ENCODE peak calls at places on chromosome 1, in ten cellular contexts. F is ovary; J is AG04450; K is HCT116; P is HFF-Myc; E is CD8-positive, alpha-beta T cell; G is fibroblast of pulmonary artery; Z is lower lobe of right lung; I is fibroblast of mammary gland; R is mesothelial cell of epicardium. X is an unnamed sample.

GRCh38 chr1:201137579-201138310 is 10.8 kb upstream of the ASCL5 start:
- DNase-seq in F (peak), J (peak), K (no peak), P (peak), E (no peak), G (peak), Z (no peak), I (peak), R (no peak), X (peak)

GRCh38 chr1:162324391-162324790 is 52.3 kb downstream of the SPATA46 start:
- DNase-seq in F (no peak), J (no peak), K (no peak), P (no peak), E (no peak), G (no peak), Z (no peak), I (no peak), R (no peak), X (no peak)

GRCh38 chr1:66494488-66494887 is 39.5 kb upstream of the SGIP1 start:
- DNase-seq in F (no peak), J (no peak), K (no peak), P (no peak), E (no peak), G (no peak), Z (no peak), I (no peak), R (no peak), X (no peak)

GRCh38 chr1:234062166-234062565 is 157.7 kb downstream of the SLC35F3 start:
- DNase-seq in F (no peak), J (no peak), K (no peak), P (no peak), E (no peak), G (no peak), Z (no peak), I (no peak), R (no peak), X (no peak)

GRCh38 chr1:165443539-165444289 is 1.2 kb downstream of the RXRG start:
- DNase-seq in F (no peak), J (no peak), K (no peak), P (no peak), E (no peak), G (no peak), Z (peak), I (no peak), R (no peak), X (no peak)

GRCh38 chr1:205304695-205305070 is 16.9 kb downstream of the NUAK2 start:
- DNase-seq in F (no peak), J (no peak), K (no peak), P (no peak), E (no peak), G (no peak), Z (no peak), I (no peak), R (no peak), X (no peak)

GRCh38 chr1:39545531-39545930 is 31.1 kb downstream of the PABPC4 start:
- DNase-seq in F (no peak), J (no peak), K (no peak), P (no peak), E (no peak), G (no peak), Z (no peak), I (no peak), R (no peak), X (no peak)

GRCh38 chr1:44594353-44594752 is 79.9 kb downstream of the TMEM53 start:
- DNase-seq in F (no peak), J (no peak), K (no peak), P (no peak), E (no peak), G (no peak), Z (no peak), I (no peak), R (no peak), X (no peak)

GRCh38 chr1:94992863-94993563 is 66.1 kb upstream of the CNN3 start:
- DNase-seq in F (no peak), J (no peak), K (no peak), P (no peak), E (no peak), G (no peak), Z (no peak), I (no peak), R (no peak), X (no peak)

GRCh38 chr1:235429143-235429542 is 61.9 kb downstream of the TBCE start:
- DNase-seq in F (no peak), J (no peak), K (no peak), P (no peak), E (no peak), G (no peak), Z (no peak), I (peak), R (no peak), X (no peak)

GRCh38 chr1:35442737-35443136 is 114.5 kb downstream of the KIAA0319L start:
- DNase-seq in F (peak), J (no peak), K (no peak), P (no peak), E (no peak), G (no peak), Z (no peak), I (peak), R (no peak), X (no peak)

GRCh38 chr1:197286634-197287033 is 18.6 kb downstream of the CRB1 start:
- DNase-seq in F (no peak), J (no peak), K (no peak), P (no peak), E (no peak), G (no peak), Z (no peak), I (no peak), R (no peak), X (no peak)

GRCh38 chr1:170273556-170274501 is 128.1 kb downstream of the NTMT2 start:
- DNase-seq in F (no peak), J (no peak), K (no peak), P (no peak), E (no peak), G (no peak), Z (no peak), I (peak), R (no peak), X (no peak)

GRCh38 chr1:151311589-151312331 is 15.5 kb downstream of the PI4KB start:
- DNase-seq in F (peak), J (peak), K (peak), P (peak), E (no peak), G (peak), Z (peak), I (peak), R (no peak), X (peak)

GRCh38 chr1:63189677-63190076 is 132.7 kb upstream of the FOXD3 start:
- DNase-seq in F (no peak), J (no peak), K (peak), P (no peak), E (no peak), G (peak), Z (no peak), I (peak), R (no peak), X (no peak)

GRCh38 chr1:223224465-223224864 is 81.4 kb upstream of the TLR5 start:
- DNase-seq in F (no peak), J (no peak), K (no peak), P (no peak), E (no peak), G (no peak), Z (no peak), I (no peak), R (no peak), X (no peak)

GRCh38 chr1:59604191-59604590 is 210.6 kb upstream of the HOOK1 start:
- DNase-seq in F (no peak), J (no peak), K (no peak), P (no peak), E (no peak), G (no peak), Z (no peak), I (no peak), R (no peak), X (no peak)

GRCh38 chr1:228984107-228984506 is 248.8 kb downstream of the RHOU start:
- DNase-seq in F (no peak), J (no peak), K (no peak), P (no peak), E (no peak), G (no peak), Z (no peak), I (no peak), R (no peak), X (no peak)

GRCh38 chr1:161173711-161174110 is 3.6 kb downstream of the B4GALT3 start:
- DNase-seq in F (no peak), J (no peak), K (no peak), P (no peak), E (no peak), G (no peak), Z (no peak), I (no peak), R (no peak), X (no peak)

GRCh38 chr1:224317383-224318045 is 12.5 kb downstream of the NVL start:
- DNase-seq in F (no peak), J (no peak), K (no peak), P (no peak), E (no peak), G (no peak), Z (no peak), I (no peak), R (no peak), X (no peak)

GRCh38 chr1:115065021-115065420 is 24.3 kb downstream of the TSPAN2 start:
- DNase-seq in F (no peak), J (no peak), K (no peak), P (no peak), E (no peak), G (no peak), Z (no peak), I (no peak), R (no peak), X (no peak)

GRCh38 chr1:209106237-209106741 is 477.2 kb upstream of the CAMK1G start:
- DNase-seq in F (no peak), J (no peak), K (no peak), P (peak), E (no peak), G (no peak), Z (no peak), I (peak), R (no peak), X (peak)

GRCh38 chr1:166843769-166844596 is 4.7 kb downstream of the POGK start:
- DNase-seq in F (no peak), J (no peak), K (no peak), P (no peak), E (no peak), G (peak), Z (no peak), I (peak), R (no peak), X (no peak)

GRCh38 chr1:96782861-96783260 is 61.3 kb downstream of the PTBP2 start:
- DNase-seq in F (no peak), J (peak), K (no peak), P (no peak), E (no peak), G (peak), Z (no peak), I (peak), R (no peak), X (no peak)

GRCh38 chr1:227136210-227136609 is 182.1 kb downstream of the CDC42BPA start:
- DNase-seq in F (no peak), J (no peak), K (no peak), P (no peak), E (no peak), G (no peak), Z (no peak), I (no peak), R (no peak), X (peak)

GRCh38 chr1:26999440-26999987 is 6.0 kb downstream of the TRNP1 start:
- DNase-seq in F (peak), J (peak), K (peak), P (peak), E (no peak), G (peak), Z (peak), I (peak), R (peak), X (peak)

GRCh38 chr1:222081859-222082258 is 340.0 kb upstream of the DUSP10 start:
- DNase-seq in F (no peak), J (no peak), K (no peak), P (no peak), E (no peak), G (no peak), Z (no peak), I (peak), R (no peak), X (no peak)

GRCh38 chr1:30968220-30968971 is 59.8 kb upstream of the SDC3 start:
- DNase-seq in F (no peak), J (no peak), K (no peak), P (no peak), E (no peak), G (no peak), Z (no peak), I (no peak), R (no peak), X (no peak)

GRCh38 chr1:222390181-222390580 is 157.7 kb downstream of the HHIPL2 start:
- DNase-seq in F (no peak), J (no peak), K (no peak), P (no peak), E (no peak), G (no peak), Z (no peak), I (peak), R (no peak), X (peak)

GRCh38 chr1:161730050-161730564 is 8.8 kb downstream of the FCRLB start:
- DNase-seq in F (no peak), J (no peak), K (no peak), P (no peak), E (no peak), G (peak), Z (no peak), I (peak), R (no peak), X (peak)

GRCh38 chr1:66393586-66394334 is 140.2 kb upstream of the SGIP1 start:
- DNase-seq in F (no peak), J (no peak), K (no peak), P (no peak), E (no peak), G (no peak), Z (peak), I (no peak), R (no peak), X (no peak)

GRCh38 chr1:84096121-84096635 is 47.9 kb upstream of the PRKACB start:
- DNase-seq in F (no peak), J (no peak), K (no peak), P (no peak), E (no peak), G (no peak), Z (no peak), I (no peak), R (no peak), X (no peak)
- TF ChIP-seq CTCF in F (no peak), J (no peak), K (no peak), P (no peak), E (no peak), G (no peak), Z (no peak), I (no peak), R (no peak), X (no peak)

GRCh38 chr1:176444286-176444685 is 18.7 kb upstream of the PAPPA2 start:
- DNase-seq in F (no peak), J (no peak), K (no peak), P (no peak), E (no peak), G (no peak), Z (no peak), I (no peak), R (no peak), X (no peak)
- TF ChIP-seq CTCF in F (no peak), J (no peak), K (no peak), P (no peak), E (no peak), G (no peak), Z (no peak), I (peak), R (no peak), X (no peak)

DNA sequence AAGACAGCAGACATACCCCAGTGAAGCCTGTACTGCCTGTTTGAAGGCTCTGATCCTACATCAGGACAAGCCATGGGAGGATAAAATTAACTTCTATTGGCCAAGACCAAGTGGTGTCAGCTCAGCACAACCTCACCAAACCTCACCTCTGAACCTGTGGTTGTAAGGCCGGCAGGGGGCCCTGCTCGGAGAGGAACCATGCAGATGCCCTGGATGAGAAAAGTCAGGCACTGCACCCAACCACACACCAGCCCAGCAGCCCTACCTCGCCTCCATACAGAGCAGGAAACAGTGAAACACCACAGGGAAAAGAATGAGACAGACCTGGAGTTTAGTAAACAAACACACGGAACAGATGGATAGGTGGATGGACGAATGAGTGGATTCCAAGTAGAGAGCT is 70.0 kb upstream of the PAX7 start:
- DNase-seq in F (no peak), J (no peak), K (no peak), P (no peak), E (no peak), G (no peak), Z (no peak), I (no peak), R (no peak), X (no peak)
- TF ChIP-seq CTCF in F (no peak), J (no peak), K (peak), P (no peak), E (no peak), G (no peak), Z (no peak), I (no peak), R (no peak), X (no peak)

GRCh38 chr1:81834921-81835698 is 34.4 kb downstream of the ADGRL2 start:
- DNase-seq in F (no peak), J (peak), K (no peak), P (no peak), E (no peak), G (peak), Z (no peak), I (peak), R (no peak), X (peak)

GRCh38 chr1:81836007-81836626 is 35.4 kb downstream of the ADGRL2 start:
- DNase-seq in F (no peak), J (no peak), K (no peak), P (no peak), E (no peak), G (peak), Z (no peak), I (peak), R (no peak), X (no peak)

GRCh38 chr1:81832573-81832972 is 31.8 kb downstream of the ADGRL2 start:
- DNase-seq in F (no peak), J (peak), K (no peak), P (no peak), E (no peak), G (peak), Z (no peak), I (peak), R (no peak), X (peak)

GRCh38 chr1:81833722-81834121 is 33.0 kb downstream of the ADGRL2 start:
- DNase-seq in F (no peak), J (no peak), K (no peak), P (no peak), E (no peak), G (peak), Z (no peak), I (no peak), R (no peak), X (no peak)

GRCh38 chr1:81834268-81834667 is 33.5 kb downstream of the ADGRL2 start:
- DNase-seq in F (no peak), J (no peak), K (no peak), P (no peak), E (no peak), G (peak), Z (no peak), I (no peak), R (no peak), X (no peak)
- TF ChIP-seq CTCF in F (no peak), J (no peak), K (no peak), P (no peak), E (no peak), G (no peak), Z (no peak), I (no peak), R (no peak), X (no peak)

DNA sequence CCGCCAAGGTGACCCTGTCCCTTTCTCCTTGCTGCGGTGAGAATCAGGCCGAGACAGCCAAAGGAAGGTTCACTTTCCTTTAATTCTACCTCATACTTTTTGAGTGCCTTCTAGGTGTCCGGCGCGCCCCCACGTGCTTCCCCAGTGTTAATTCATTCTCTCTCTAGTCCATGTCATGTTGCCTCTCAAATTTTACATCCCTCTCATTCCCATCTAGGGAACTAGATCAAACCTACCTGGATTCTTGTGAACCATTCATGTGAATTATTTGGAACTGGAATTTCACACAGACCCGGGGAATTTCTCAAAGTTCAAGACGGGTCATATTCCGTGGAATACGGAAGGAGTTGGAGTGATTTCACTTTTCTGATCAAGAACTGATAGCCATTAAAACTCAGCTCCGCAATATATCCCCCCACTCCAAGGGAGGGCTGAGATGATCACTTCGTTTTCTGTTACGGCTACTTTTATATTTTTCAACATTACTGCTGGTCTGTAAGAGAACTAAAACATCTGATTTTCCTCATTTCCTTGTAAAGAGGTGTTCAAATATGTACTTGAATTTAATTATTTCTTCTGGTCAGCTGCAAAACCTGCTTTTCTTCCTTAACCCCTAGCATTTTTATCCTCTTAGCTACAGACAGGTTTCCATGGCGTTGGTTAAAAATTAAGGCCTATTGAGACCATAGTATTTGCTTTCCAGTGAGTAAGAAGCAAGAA is 1.0 kb upstream of the ENO1 start:
- DNase-seq in F (no peak), J (no peak), K (no peak), P (no peak), E (no peak), G (no peak), Z (no peak), I (no peak), R (no peak), X (no peak)
- TF ChIP-seq CTCF in F (no peak), J (peak), K (no peak), P (no peak), E (peak), G (no peak), Z (no peak), I (no peak), R (no peak), X (peak)

DNA sequence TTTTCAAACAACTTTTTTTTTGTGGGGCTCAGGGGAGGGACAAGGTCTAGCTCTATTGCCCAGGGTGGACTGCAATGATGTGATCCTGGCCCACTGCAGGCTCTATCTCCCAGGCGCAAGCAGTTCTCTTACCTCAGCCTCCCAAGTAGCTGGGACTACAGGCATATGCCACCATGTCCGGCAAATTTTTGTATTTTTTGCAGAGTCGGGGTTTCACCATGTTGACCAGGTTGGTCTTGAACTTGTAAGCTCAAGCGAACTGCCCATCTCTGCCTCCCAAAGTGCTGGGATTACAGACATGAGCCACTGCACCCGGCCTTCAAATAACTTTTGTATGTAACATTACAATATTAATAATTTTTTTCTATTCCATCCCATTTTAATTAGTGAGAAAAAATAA is 33.0 kb downstream of the RAB3GAP2 start:
- DNase-seq in F (no peak), J (no peak), K (no peak), P (no peak), E (no peak), G (no peak), Z (no peak), I (no peak), R (no peak), X (no peak)
- TF ChIP-seq CTCF in F (no peak), J (no peak), K (no peak), P (no peak), E (no peak), G (no peak), Z (no peak), I (no peak), R (no peak), X (no peak)

GRCh38 chr1:169271094-169271493 is 96.5 kb downstream of the NME7 start:
- DNase-seq in F (no peak), J (no peak), K (no peak), P (no peak), E (no peak), G (peak), Z (no peak), I (no peak), R (no peak), X (no peak)
- TF ChIP-seq CTCF in F (no peak), J (no peak), K (no peak), P (no peak), E (no peak), G (peak), Z (no peak), I (no peak), R (no peak), X (no peak)

GRCh38 chr1:24294757-24295371 is 24.3 kb upstream of the GRHL3 start:
- DNase-seq in F (peak), J (no peak), K (no peak), P (peak), E (no peak), G (peak), Z (peak), I (peak), R (no peak), X (no peak)
- TF ChIP-seq CTCF in F (no peak), J (no peak), K (no peak), P (peak), E (no peak), G (no peak), Z (peak), I (no peak), R (no peak), X (peak)

GRCh38 chr1:180917306-180918065 is 4.8 kb downstream of the KIAA1614 start:
- DNase-seq in F (no peak), J (no peak), K (peak), P (no peak), E (no peak), G (peak), Z (no peak), I (no peak), R (no peak), X (peak)
- TF ChIP-seq CTCF in F (no peak), J (no peak), K (peak), P (no peak), E (no peak), G (no peak), Z (no peak), I (no peak), R (no peak), X (peak)